ENCODE peak calls at places on chromosomes 16 and 17, in six cellular contexts. I is NCI-H345, Q is neural crest cell, S is uterus, O is testis, D is ovary. J is an unnamed sample.

GRCh38 chr17:31190351-31190750 is 95.6 kb downstream of the NF1 start:
- DNase-seq in I (no peak), O (no peak), Q (no peak), D (no peak), S (no peak), J (no peak)

GRCh38 chr17:28317099-28317964 is 1.7 kb upstream of the TMEM97 start:
- DNase-seq in S (no peak), Q (no peak), D (no peak), I (no peak), O (peak; percentile 20), J (no peak)

GRCh38 chr17:50184611-50185398 is 16.6 kb downstream of the COL1A1 start:
- DNase-seq in D (peak; percentile 63), O (peak; percentile 44), S (peak; percentile 70), Q (no peak), I (no peak), J (no peak)

GRCh38 chr17:13421581-13421980 is 180.1 kb downstream of the HS3ST3A1 start:
- DNase-seq in S (no peak), O (no peak), Q (no peak), D (no peak), I (no peak), J (no peak)

GRCh38 chr17:60168654-60169053 is 18.9 kb downstream of the CA4 start:
- DNase-seq in O (no peak), Q (no peak), D (no peak), S (no peak), I (no peak), J (no peak)

GRCh38 chr16:56400458-56400857 is 24.9 kb downstream of the AMFR start:
- DNase-seq in Q (no peak), D (no peak), S (no peak), I (no peak), O (no peak), J (no peak)

GRCh38 chr16:3029499-3030127 is 5.8 kb downstream of the THOC6 start:
- DNase-seq in Q (no peak), S (no peak), O (no peak), I (peak; percentile 40), D (no peak), J (no peak)

GRCh38 chr16:31064882-31065461 is 9.1 kb downstream of the ZNF668 start:
- DNase-seq in I (no peak), Q (no peak), S (peak; percentile 69), D (no peak), O (peak; percentile 61), J (no peak)

GRCh38 chr16:65961491-65962143 is 404.9 kb upstream of the CDH5 start:
- DNase-seq in I (no peak), O (no peak), D (no peak), Q (no peak), S (no peak), J (no peak)

GRCh38 chr16:4664538-4665418 is 28.6 kb upstream of the NUDT16L1 start:
- DNase-seq in D (peak; percentile 67), O (peak; percentile 63), I (peak; percentile 48), S (peak; percentile 71), Q (no peak), J (no peak)

GRCh38 chr16:52366997-52367396 is 179.9 kb downstream of the TOX3 start:
- DNase-seq in S (no peak), D (no peak), O (no peak), Q (no peak), I (peak; percentile 3), J (no peak)

GRCh38 chr17:78315355-78316114 is 44.3 kb downstream of the SOCS3 start:
- DNase-seq in D (peak; percentile 91), Q (no peak), S (peak; percentile 86), I (no peak), O (peak; percentile 75), J (no peak)

GRCh38 chr17:40326014-40326831 is 17.2 kb downstream of the RARA start:
- DNase-seq in S (no peak), I (no peak), Q (no peak), D (peak; percentile 40), O (no peak), J (no peak)

GRCh38 chr17:40121886-40122465 is at the start of gene MSL1:
- DNase-seq in Q (peak; percentile 83), S (peak; percentile 91), O (peak; percentile 86), D (peak; percentile 93), I (peak; percentile 75), J (peak; percentile 50)

GRCh38 chr17:7477392-7478275 is 1.8 kb downstream of the ZBTB4 start:
- DNase-seq in O (peak; percentile 69), I (no peak), Q (no peak), D (peak; percentile 69), S (no peak), J (no peak)

GRCh38 chr17:1053661-1054360 is 56.9 kb downstream of the TIMM22 start:
- DNase-seq in I (no peak), D (no peak), S (no peak), O (no peak), Q (no peak), J (no peak)

GRCh38 chr17:40857535-40857934 is 9.5 kb downstream of the KRT12 start:
- DNase-seq in O (no peak), I (no peak), S (no peak), Q (no peak), D (no peak), J (no peak)

GRCh38 chr16:70793851-70794502 is 7.0 kb downstream of the VAC14 start:
- DNase-seq in I (no peak), S (no peak), O (no peak), D (no peak), Q (no peak), J (no peak)

GRCh38 chr16:4511441-4512082 is 27.0 kb downstream of the CDIP1 start:
- DNase-seq in D (peak; percentile 54), I (peak; percentile 38), O (peak; percentile 76), S (no peak), Q (peak; percentile 63), J (no peak)

GRCh38 chr16:25922438-25922837 is 230.7 kb downstream of the HS3ST4 start:
- DNase-seq in I (no peak), S (no peak), Q (no peak), O (no peak), D (no peak), J (no peak)

GRCh38 chr17:50173335-50173941 is 7.6 kb downstream of the SGCA start:
- DNase-seq in Q (no peak), O (peak; percentile 55), S (peak; percentile 74), D (peak; percentile 70), I (no peak), J (no peak)

GRCh38 chr17:7590743-7591142 is 849 bp upstream of the SOX15 start:
- DNase-seq in O (no peak), S (no peak), Q (no peak), D (no peak), I (no peak), J (no peak)

GRCh38 chr17:38659415-38659814 is 15.3 kb downstream of the EPOP start:
- DNase-seq in D (no peak), S (no peak), I (no peak), O (no peak), Q (no peak), J (no peak)

GRCh38 chr16:22632621-22633020 is 121.9 kb downstream of the NPIPB5 start:
- DNase-seq in I (no peak), S (no peak), O (no peak), D (no peak), Q (no peak), J (no peak)

GRCh38 chr17:144936-145670 is 7.7 kb downstream of the SCGB1C2 start:
- DNase-seq in O (peak; percentile 14), S (peak; percentile 7), Q (no peak), D (peak; percentile 26), I (no peak), J (no peak)

GRCh38 chr17:74798239-74798707 is 22.1 kb upstream of the NAT9 start:
- DNase-seq in S (no peak), O (no peak), D (no peak), I (no peak), Q (no peak), J (no peak)

GRCh38 chr16:64136743-64137142 is 985.1 kb downstream of the CDH11 start:
- DNase-seq in D (no peak), I (no peak), S (no peak), O (no peak), Q (no peak), J (no peak)

GRCh38 chr16:7397901-7398300 is 65.3 kb downstream of the RBFOX1 start:
- DNase-seq in D (no peak), O (no peak), Q (no peak), S (no peak), I (no peak), J (no peak)

GRCh38 chr17:50708050-50709000 is 611 bp upstream of the ANKRD40 start:
- DNase-seq in D (no peak), Q (no peak), S (no peak), I (no peak), O (no peak), J (no peak)

GRCh38 chr16:50680907-50681885 is at the start of gene SNX20:
- DNase-seq in I (no peak), S (no peak), Q (no peak), O (peak; percentile 29), D (no peak), J (no peak)

GRCh38 chr16:27978876-27979275 is 84.6 kb downstream of the GSG1L start:
- DNase-seq in O (no peak), D (no peak), S (no peak), Q (no peak), I (no peak), J (no peak)

GRCh38 chr16:17335826-17336492 is 134.8 kb downstream of the XYLT1 start:
- DNase-seq in Q (no peak), D (no peak), O (no peak), S (peak; percentile 53), I (no peak), J (no peak)